ENCODE peak calls at places on chromosomes 6 and 20, in ten cellular contexts. R is fibroblast of mammary gland; J is CD4-positive, alpha-beta T cell; L is cerebellar cortex; Q is mesendoderm; F is stimulated activated effector memory CD8-positive, alpha-beta T cell treated with anti-CD3 and anti-CD28 coated beads, Interleukin-12 subunit alpha, Interleukin-12 subunit beta, amount 100 ng/mL, for 72 hours; C is KG1; T is psoas muscle; B is NCI-H2081; E is SHP77. Y is an unnamed sample.

GRCh38 chr6:129778793-129779192 is 68.8 kb upstream of the ARHGAP18 start:
- DNase-seq in F (no peak), B (no peak), T (no peak), R (no peak), L (no peak), Q (no peak), C (no peak), J (no peak), E (no peak), Y (no peak)

GRCh38 chr20:51508780-51509179 is 33.7 kb downstream of the NFATC2 start:
- DNase-seq in F (no peak), Q (no peak), C (no peak), E (no peak), R (no peak), L (no peak), J (no peak), T (no peak), B (no peak), Y (no peak)

GRCh38 chr20:34195355-34195754 is 45.9 kb upstream of the ASIP start:
- DNase-seq in E (no peak), B (no peak), T (no peak), C (no peak), Q (no peak), R (no peak), F (no peak), J (no peak), L (no peak), Y (no peak)

GRCh38 chr6:7087066-7087465 is 20.7 kb upstream of the RREB1 start:
- DNase-seq in C (peak; percentile 36), E (no peak), J (no peak), Q (peak; percentile 59), L (peak; percentile 22), R (peak; percentile 36), T (no peak), F (no peak), B (no peak), Y (no peak)

GRCh38 chr6:7882505-7883257 is 27.9 kb downstream of the TXNDC5 start:
- DNase-seq in T (no peak), B (no peak), J (no peak), Q (no peak), E (no peak), F (no peak), C (no peak), R (no peak), L (no peak), Y (no peak)

GRCh38 chr6:20706293-20707165 is 172.3 kb downstream of the CDKAL1 start:
- DNase-seq in B (peak; percentile 94), L (no peak), C (no peak), J (no peak), R (peak; percentile 80), T (no peak), F (no peak), E (peak; percentile 64), Q (no peak), Y (no peak)

GRCh38 chr6:148298683-148299082 is 44.0 kb upstream of the SASH1 start:
- DNase-seq in Q (no peak), L (no peak), E (no peak), B (no peak), T (no peak), J (no peak), C (no peak), R (no peak), F (no peak), Y (no peak)

GRCh38 chr20:4508773-4509172 is 212.9 kb upstream of the PRND start:
- DNase-seq in F (no peak), R (no peak), J (no peak), C (no peak), T (no peak), Q (peak; percentile 69), E (no peak), B (no peak), L (no peak), Y (no peak)